ENCODE peak calls at places on chromosomes 4 and X, in five cellular contexts. F is Peyer's patch, X is endodermal cell, C is H9, E is ovary. J is an unnamed sample. For H3K9me3, the result is how much of the 10 kb centered on the place peaks cover.

GRCh38 chr4:94595880-94596483 is 144.2 kb downstream of the PDLIM5 start:
- DNase-seq in C (no peak), E (no peak), F (no peak), X (no peak), J (no peak)

GRCh38 chrX:69138512-69138911 is 26.7 kb downstream of the PJA1 start:
- DNase-seq in X (no peak), E (no peak), C (no peak), F (no peak), J (peak)

GRCh38 chrX:103275947-103276567 is 493 bp downstream of the TCEAL5 start:
- DNase-seq in C (no peak), F (no peak), X (no peak), E (no peak), J (no peak)

GRCh38 chr4:111070390-111070789 is 447.5 kb upstream of the PITX2 start:
- DNase-seq in C (no peak), X (no peak), E (no peak), F (no peak), J (no peak)

GRCh38 chr4:73309211-73309610 is 50.6 kb upstream of the ANKRD17 start:
- DNase-seq in F (no peak), C (no peak), E (no peak), X (no peak), J (no peak)

GRCh38 chrX:74423289-74423985 is 2.1 kb downstream of the SLC16A2 start:
- DNase-seq in E (no peak), C (peak), X (no peak), F (no peak), J (no peak)

GRCh38 chrX:81708506-81708905 is 506.6 kb downstream of the SH3BGRL start:
- DNase-seq in F (no peak), E (no peak), C (no peak), X (no peak), J (no peak)

GRCh38 chr4:3407930-3408792 is 33.6 kb upstream of the HGFAC start:
- DNase-seq in C (peak), F (peak), E (peak), X (peak), J (peak)

GRCh38 chr4:81919238-81919637 is 447.5 kb upstream of the RASGEF1B start:
- DNase-seq in F (no peak), E (no peak), X (peak), C (peak), J (no peak)

GRCh38 chr4:185590982-185591381 is 55.7 kb upstream of the PDLIM3 start:
- DNase-seq in X (no peak), C (no peak), E (peak), F (no peak), J (no peak)

GRCh38 chr4:96170198-96170597 is 330.3 kb downstream of the PDHA2 start:
- DNase-seq in X (peak), E (no peak), F (no peak), C (peak), J (no peak)

GRCh38 chr4:140691369-140691768 is 64.8 kb downstream of the TBC1D9 start:
- DNase-seq in C (no peak), F (no peak), E (no peak), X (no peak), J (no peak)

GRCh38 chr4:7032591-7032990 is 10.6 kb upstream of the TADA2B start:
- DNase-seq in C (no peak), E (no peak), F (no peak), X (no peak), J (no peak)

DNA sequence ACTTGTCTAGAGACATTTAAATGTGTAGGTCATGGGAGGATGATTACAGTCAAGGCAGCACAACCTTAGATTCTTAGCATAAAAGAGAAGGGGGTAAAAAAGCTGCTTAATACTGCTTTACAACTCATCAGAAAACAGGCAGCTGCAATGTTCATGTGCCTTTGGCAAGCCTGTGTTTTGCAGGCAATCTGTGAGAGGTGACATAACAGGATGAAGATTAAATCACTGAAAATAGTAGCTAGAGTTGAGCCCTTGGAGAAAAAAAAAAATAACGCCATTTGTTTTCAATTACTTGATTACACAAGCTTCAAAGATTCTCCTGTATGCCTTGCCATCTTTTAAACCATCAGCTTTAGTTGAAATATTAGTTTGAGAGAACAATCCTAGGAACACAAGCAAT is 847.6 kb upstream of the LCORL start:
- DNase-seq in X (no peak), E (no peak), F (no peak), C (no peak), J (no peak)
- H3K9me3 ChIP-seq in X (under half), E (under half), F (under half), C (under half), J (under half)

GRCh38 chrX:112731793-112732192 is 52.1 kb upstream of the LHFPL1 start:
- DNase-seq in F (no peak), E (no peak), C (no peak), X (no peak), J (no peak)

GRCh38 chrX:112735147-112735546 is 55.4 kb upstream of the LHFPL1 start:
- DNase-seq in X (no peak), F (no peak), C (no peak), E (no peak), J (no peak)

GRCh38 chrX:112738347-112739033 is 58.8 kb upstream of the LHFPL1 start:
- DNase-seq in E (no peak), C (no peak), F (no peak), X (no peak), J (no peak)

GRCh38 chrX:112736310-112736709 is 56.6 kb upstream of the LHFPL1 start:
- DNase-seq in X (no peak), C (no peak), F (no peak), E (no peak), J (no peak)

GRCh38 chrX:112734250-112734649 is 54.5 kb upstream of the LHFPL1 start:
- DNase-seq in C (no peak), X (peak), E (no peak), F (no peak), J (peak)
- H3K27ac ChIP-seq in C (no peak), X (no peak), E (no peak), F (no peak), J (no peak)

GRCh38 chr4:107589269-107589668 is 130.8 kb downstream of the PAPSS1 start:
- DNase-seq in E (no peak), C (no peak), X (no peak), F (no peak), J (no peak)
- H3K9me3 ChIP-seq in E (under half), C (under half), X (under half), F (under half), J (under half)

DNA sequence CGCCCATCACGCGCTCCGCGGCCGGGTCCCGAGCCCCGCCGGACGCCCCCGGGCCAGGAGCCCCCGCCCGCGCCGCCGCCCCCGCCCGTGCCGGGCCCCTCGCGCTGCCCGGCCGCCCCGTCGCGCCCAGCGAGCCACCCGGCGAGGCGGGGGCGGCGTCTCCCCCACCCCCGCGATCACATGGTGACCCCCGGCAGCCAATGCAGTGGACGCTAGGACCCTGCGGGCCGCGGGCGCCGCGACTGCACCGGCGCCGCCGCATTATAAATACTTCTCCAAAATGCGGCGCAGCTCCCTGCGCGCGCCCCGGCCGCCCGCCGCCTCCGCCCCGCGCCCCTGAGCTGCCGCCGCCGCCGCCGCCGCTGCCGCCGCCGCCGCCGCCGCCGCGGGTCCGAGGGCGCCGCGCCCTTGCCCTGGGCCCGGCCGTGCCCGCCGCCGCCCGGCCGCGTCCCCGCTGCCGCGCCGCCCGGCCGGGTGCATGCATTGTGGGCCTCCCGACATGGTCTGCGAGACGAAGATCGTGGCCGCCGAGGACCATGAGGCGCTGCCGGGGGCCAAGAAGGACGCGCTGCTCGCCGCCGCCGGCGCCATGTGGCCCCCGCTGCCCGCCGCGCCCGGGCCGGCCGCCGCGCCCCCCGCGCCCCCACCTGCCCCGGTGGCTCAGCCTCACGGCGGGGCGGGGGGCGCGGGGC is at the start of gene NAT8L:
- DNase-seq in C (peak), X (peak), F (no peak), E (no peak), J (no peak)
- H3K27ac ChIP-seq in C (no peak), X (no peak), F (no peak), E (no peak), J (no peak)

GRCh38 chr4:404006-404405 is 66.4 kb downstream of the ZNF141 start:
- DNase-seq in X (no peak), E (no peak), C (no peak), F (no peak), J (no peak)
- H3K9me3 ChIP-seq in X (under half), E (under half), C (under half), F (under half), J (under half)